ENCODE peak calls at places on chromosomes 4 and X, in four cellular contexts. M, U, G and H are unnamed samples.

GRCh38 chr4:48905363-48906015 is 1.1 kb downstream of the OCIAD2 start:
- DNase-seq in M (no peak), U (no peak), G (peak; percentile 59), H (peak; percentile 27)

GRCh38 chr4:105025263-105026017 is 121.2 kb upstream of the TET2 start:
- DNase-seq in M (no peak), U (no peak), G (no peak), H (no peak)

GRCh38 chrX:45807572-45808425 is 607.1 kb upstream of the DIPK2B start:
- DNase-seq in M (no peak), U (no peak), G (no peak), H (no peak)

GRCh38 chrX:27186671-27187070 is 276.5 kb downstream of the PPP4R3C start:
- DNase-seq in M (no peak), U (no peak), G (peak; percentile 50), H (no peak)

GRCh38 chr4:73714647-73715046 is 25.7 kb upstream of the CXCL8 start:
- DNase-seq in M (no peak), U (no peak), G (no peak), H (no peak)

GRCh38 chr4:112521123-112522116 is 5.4 kb upstream of the NEUROG2 start:
- DNase-seq in M (no peak), U (no peak), G (no peak), H (no peak)

GRCh38 chr4:73456177-73457022 is 20.4 kb downstream of the AFP start:
- DNase-seq in M (no peak), U (no peak), G (no peak), H (no peak)

GRCh38 chr4:89099034-89099433 is 12.3 kb upstream of the TIGD2 start:
- DNase-seq in M (no peak), U (no peak), G (no peak), H (no peak)

GRCh38 chrX:119343856-119344255 is 55.3 kb upstream of the SLC25A43 start:
- DNase-seq in M (no peak), U (no peak), G (peak; percentile 79), H (no peak)

GRCh38 chr4:87122252-87122651 is 98.2 kb downstream of the KLHL8 start:
- DNase-seq in M (no peak), U (no peak), G (no peak), H (no peak)

GRCh38 chrX:40098264-40099045 is 697 bp upstream of the BCOR start:
- DNase-seq in M (no peak), U (peak; percentile 60), G (peak; percentile 51), H (peak; percentile 52)

GRCh38 chr4:169768385-169768784 is 10.6 kb upstream of the HPF1 start:
- DNase-seq in M (no peak), U (no peak), G (no peak), H (no peak)

GRCh38 chr4:15182600-15183222 is 180.4 kb downstream of the CPEB2 start:
- DNase-seq in M (no peak), U (no peak), G (peak; percentile 19), H (no peak)

GRCh38 chrX:116436358-116436816 is at the start of gene SLC6A14:
- DNase-seq in M (no peak), U (no peak), G (peak; percentile 2), H (peak; percentile 37)

GRCh38 chrX:14529288-14529989 is at the start of gene GLRA2:
- DNase-seq in M (peak; percentile 12), U (no peak), G (peak; percentile 35), H (peak; percentile 4)

GRCh38 chr4:85482000-85482738 is 7.2 kb downstream of the ARHGAP24 start:
- DNase-seq in M (no peak), U (no peak), G (no peak), H (no peak)

GRCh38 chr4:115370012-115370411 is 256.6 kb upstream of the NDST4 start:
- DNase-seq in M (no peak), U (no peak), G (no peak), H (no peak)

GRCh38 chrX:3178329-3178728 is 137.1 kb downstream of the ARSF start:
- DNase-seq in M (no peak), U (no peak), G (no peak), H (no peak)

GRCh38 chr4:169009281-169010124 is 552 bp downstream of the CBR4 start:
- DNase-seq in M (peak; percentile 60), U (peak; percentile 74), G (peak; percentile 67), H (no peak)

GRCh38 chr4:168604496-168605373 is 107.9 kb downstream of the PALLD start:
- DNase-seq in M (no peak), U (peak; percentile 5), G (peak; percentile 87), H (no peak)

GRCh38 chrX:25003066-25003849 is 12.5 kb downstream of the ARX start:
- DNase-seq in M (no peak), U (no peak), G (no peak), H (no peak)

GRCh38 chrX:74234829-74235228 is 69.2 kb upstream of the ZCCHC13 start:
- DNase-seq in M (no peak), U (no peak), G (peak; percentile 8), H (no peak)

GRCh38 chr4:74967324-74967723 is 34.4 kb downstream of the PARM1 start:
- DNase-seq in M (no peak), U (no peak), G (no peak), H (no peak)

GRCh38 chrX:118346258-118347094 is 570 bp downstream of the WDR44 start:
- DNase-seq in M (peak; percentile 62), U (no peak), G (peak; percentile 20), H (peak; percentile 21)

GRCh38 chrX:65706041-65706828 is 38.8 kb downstream of the MSN start:
- DNase-seq in M (no peak), U (no peak), G (peak; percentile 69), H (no peak)

GRCh38 chrX:42988700-42989099 is 210.7 kb upstream of the PPP1R2C start:
- DNase-seq in M (no peak), U (no peak), G (no peak), H (no peak)

GRCh38 chr4:112058433-112058832 is 86.8 kb upstream of the FAM241A start:
- DNase-seq in M (no peak), U (no peak), G (no peak), H (no peak)

GRCh38 chr4:7753931-7754465 is 185.7 kb downstream of the AFAP1 start:
- DNase-seq in M (no peak), U (no peak), G (peak; percentile 54), H (no peak)

GRCh38 chr4:159655547-159655946 is 552.7 kb downstream of the RAPGEF2 start:
- DNase-seq in M (no peak), U (no peak), G (peak; percentile 53), H (no peak)

GRCh38 chrX:110536788-110537187 is 178.1 kb downstream of the RTL9 start:
- DNase-seq in M (no peak), U (no peak), G (no peak), H (no peak)

GRCh38 chrX:39705299-39705698 is 392.5 kb downstream of the BCOR start:
- DNase-seq in M (no peak), U (no peak), G (peak; percentile 87), H (peak; percentile 23)

GRCh38 chr4:2827874-2828751 is 15.5 kb upstream of the ADD1 start:
- DNase-seq in M (peak; percentile 27), U (no peak), G (no peak), H (no peak)

GRCh38 chrX:37746268-37746931 is 33.5 kb upstream of the CYBB start:
- DNase-seq in M (no peak), U (no peak), G (peak; percentile 64), H (no peak)

GRCh38 chr4:17320046-17320445 is 191.8 kb downstream of the QDPR start:
- DNase-seq in M (no peak), U (no peak), G (no peak), H (no peak)